ENCODE peak calls at places on chromosomes 16 and 17, in five cellular contexts. M, B, X, J and A are unnamed samples.

GRCh38 chr17:59753522-59754467 is 46.3 kb downstream of the VMP1 start:
- DNase-seq in M (no peak), B (peak), X (no peak), J (no peak), A (no peak)

GRCh38 chr17:3510090-3510489 is 34.3 kb downstream of the ASPA start:
- DNase-seq in M (no peak), B (no peak), X (no peak), J (no peak), A (no peak)

GRCh38 chr17:42276359-42276608 is at the start of gene STAT5B:
- DNase-seq in M (peak), B (peak), X (peak), J (peak), A (no peak)

GRCh38 chr16:47970291-47970931 is 185.4 kb downstream of the ABCC12 start:
- DNase-seq in M (no peak), B (peak), X (no peak), J (no peak), A (no peak)

GRCh38 chr17:56540791-56541190 is 52.7 kb upstream of the NOG start:
- DNase-seq in M (no peak), B (no peak), X (no peak), J (no peak), A (no peak)

GRCh38 chr16:21159281-21159951 is 942 bp downstream of the LDAF1 start:
- DNase-seq in M (no peak), B (no peak), X (peak), J (peak), A (no peak)

GRCh38 chr17:56676807-56677206 is 83.3 kb downstream of the NOG start:
- DNase-seq in M (no peak), B (no peak), X (no peak), J (no peak), A (no peak)

GRCh38 chr16:4749700-4750257 is 15.4 kb downstream of the DNAAF8 start:
- DNase-seq in M (no peak), B (no peak), X (no peak), J (no peak), A (no peak)

GRCh38 chr17:57281887-57282653 is 25.7 kb downstream of the MSI2 start:
- DNase-seq in M (no peak), B (no peak), X (no peak), J (no peak), A (no peak)

GRCh38 chr17:68596411-68596945 is 4.7 kb downstream of the FAM20A start:
- DNase-seq in M (no peak), B (no peak), X (peak), J (no peak), A (no peak)

GRCh38 chr16:583470-583814 is 6.4 kb upstream of the RAB40C start:
- DNase-seq in M (peak), B (no peak), X (no peak), J (no peak), A (no peak)

GRCh38 chr16:4176794-4177438 is 60.7 kb upstream of the ADCY9 start:
- DNase-seq in M (no peak), B (peak), X (no peak), J (peak), A (no peak)

GRCh38 chr16:85335584-85336492 is 223.6 kb upstream of the CIBAR2 start:
- DNase-seq in M (no peak), B (peak), X (no peak), J (peak), A (no peak)

GRCh38 chr17:1003633-1003971 is 6.7 kb downstream of the TIMM22 start:
- DNase-seq in M (no peak), B (no peak), X (no peak), J (no peak), A (no peak)

GRCh38 chr17:4032245-4032644 is 68.0 kb upstream of the ATP2A3 start:
- DNase-seq in M (no peak), B (no peak), X (no peak), J (no peak), A (no peak)

DNA sequence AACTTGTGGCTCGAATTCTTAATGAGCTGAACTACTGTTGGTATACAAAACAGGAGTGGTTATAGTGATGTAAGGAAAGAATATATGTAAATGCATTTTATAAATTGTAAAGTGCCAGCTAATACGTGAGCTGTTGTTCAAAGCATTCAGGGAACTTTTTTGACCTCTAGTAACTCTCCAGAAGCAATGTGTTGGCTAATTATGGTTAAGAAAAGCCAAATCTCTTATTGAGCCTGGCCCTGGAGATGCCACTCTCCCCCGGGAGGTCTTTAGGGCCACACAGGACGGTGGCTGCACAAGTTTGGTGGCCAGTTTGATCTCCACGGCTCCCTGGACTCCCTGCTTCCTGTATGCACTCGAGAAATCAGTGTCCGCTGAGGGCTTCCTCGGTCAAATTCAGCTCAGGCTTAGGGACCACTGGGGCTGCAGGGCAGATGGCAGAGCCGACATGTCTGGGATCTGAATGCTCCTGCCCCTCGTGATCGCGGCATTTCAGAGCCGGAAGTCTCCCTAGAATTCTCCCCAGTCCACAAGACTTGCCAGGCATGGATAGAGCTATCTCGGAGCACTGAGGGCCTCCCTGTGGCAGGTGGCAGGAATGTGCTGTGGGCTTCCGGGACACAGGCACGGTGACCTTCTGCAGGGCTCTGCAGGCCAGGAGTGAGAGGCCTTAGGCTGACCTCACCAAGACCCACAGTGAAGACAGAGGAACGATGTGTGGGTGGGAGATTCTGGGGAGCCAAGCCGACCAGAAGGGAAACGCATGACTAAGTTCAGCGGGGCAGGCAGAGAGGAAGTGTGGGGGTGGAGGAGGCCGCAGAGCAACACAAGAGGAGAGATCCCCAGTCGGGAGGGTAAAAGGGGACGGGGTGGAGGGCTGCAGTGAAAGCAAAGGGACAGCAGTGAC is 18.6 kb upstream of the PITPNM3 start:
- DNase-seq in M (no peak), B (peak), X (peak), J (peak), A (no peak)
- TF ChIP-seq POLR2A in M (no peak), B (no peak), X (no peak), J (no peak), A (no peak)

GRCh38 chr17:78950870-78951269 is 25.7 kb upstream of the TIMP2 start:
- DNase-seq in M (no peak), B (no peak), X (no peak), J (no peak), A (no peak)

GRCh38 chr17:78952706-78953105 is 27.0 kb downstream of the LGALS3BP start:
- DNase-seq in M (peak), B (no peak), X (no peak), J (no peak), A (no peak)

GRCh38 chr17:78953356-78954350 is 26.1 kb downstream of the LGALS3BP start:
- DNase-seq in M (no peak), B (no peak), X (no peak), J (no peak), A (no peak)

GRCh38 chr17:78954684-78955083 is 25.0 kb downstream of the LGALS3BP start:
- DNase-seq in M (no peak), B (no peak), X (no peak), J (no peak), A (no peak)

GRCh38 chr17:78951967-78952551 is 26.9 kb upstream of the TIMP2 start:
- DNase-seq in M (no peak), B (peak), X (peak), J (no peak), A (no peak)
- TF ChIP-seq CTCF in M (no peak), B (no peak), X (no peak), J (no peak), A (no peak)

DNA sequence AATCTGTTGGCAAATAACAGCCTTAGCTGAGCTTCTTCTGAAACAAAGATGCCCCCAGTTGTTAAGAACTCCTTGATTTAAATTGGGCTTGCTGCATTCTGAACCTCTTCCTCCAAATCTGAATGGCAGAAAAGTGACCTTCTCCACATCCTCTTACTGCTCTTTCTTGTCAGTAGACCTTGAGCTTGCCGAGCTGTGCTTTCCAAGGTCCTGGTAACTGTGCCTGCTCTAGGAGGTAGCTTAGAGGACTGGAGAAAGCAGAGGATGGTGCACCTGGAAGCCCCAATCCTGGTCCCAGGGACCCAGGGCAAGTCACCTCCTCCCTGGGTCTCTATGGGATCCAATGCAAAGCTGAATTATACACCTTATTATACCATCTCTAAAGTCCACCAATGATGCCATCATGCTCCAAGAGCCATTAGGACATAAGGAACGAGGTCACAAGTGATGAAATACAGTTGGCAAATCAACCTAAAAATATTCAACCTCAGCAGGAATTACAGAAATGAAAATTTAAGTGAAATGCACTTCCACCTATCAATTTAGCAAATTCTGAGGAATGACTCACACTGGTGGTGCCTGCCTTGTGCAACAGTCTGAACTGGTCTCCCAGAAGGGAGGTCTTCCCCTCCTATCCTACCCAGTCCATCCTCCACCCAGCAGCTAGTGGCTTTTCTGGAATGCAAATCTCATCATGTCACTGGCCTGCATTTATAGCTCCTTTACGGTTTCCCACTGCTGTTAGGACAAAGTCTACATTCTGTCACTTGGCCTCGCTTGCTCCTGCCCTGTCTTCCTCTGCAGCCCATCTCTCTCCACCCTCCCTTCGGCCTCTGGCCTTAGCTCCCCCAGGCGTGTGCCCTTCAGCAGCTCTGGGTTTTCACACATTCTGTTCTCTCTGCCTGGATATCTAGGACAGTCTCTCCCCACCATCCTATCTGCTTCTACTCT is 36.6 kb downstream of the TOM1L2 start:
- DNase-seq in M (no peak), B (peak), X (no peak), J (peak), A (no peak)
- TF ChIP-seq POLR2A in M (no peak), B (no peak), X (no peak), J (no peak), A (no peak)

GRCh38 chr17:2095536-2095910 is 40.6 kb downstream of the HIC1 start:
- DNase-seq in M (no peak), B (no peak), X (no peak), J (no peak), A (no peak)

GRCh38 chr17:2093349-2093748 is 38.4 kb downstream of the HIC1 start:
- DNase-seq in M (no peak), B (no peak), X (peak), J (no peak), A (no peak)

GRCh38 chr17:2090804-2091534 is 36.1 kb downstream of the HIC1 start:
- DNase-seq in M (no peak), B (peak), X (no peak), J (peak), A (no peak)

GRCh38 chr17:2092253-2092652 is 37.4 kb downstream of the HIC1 start:
- DNase-seq in M (no peak), B (no peak), X (no peak), J (no peak), A (no peak)

DNA sequence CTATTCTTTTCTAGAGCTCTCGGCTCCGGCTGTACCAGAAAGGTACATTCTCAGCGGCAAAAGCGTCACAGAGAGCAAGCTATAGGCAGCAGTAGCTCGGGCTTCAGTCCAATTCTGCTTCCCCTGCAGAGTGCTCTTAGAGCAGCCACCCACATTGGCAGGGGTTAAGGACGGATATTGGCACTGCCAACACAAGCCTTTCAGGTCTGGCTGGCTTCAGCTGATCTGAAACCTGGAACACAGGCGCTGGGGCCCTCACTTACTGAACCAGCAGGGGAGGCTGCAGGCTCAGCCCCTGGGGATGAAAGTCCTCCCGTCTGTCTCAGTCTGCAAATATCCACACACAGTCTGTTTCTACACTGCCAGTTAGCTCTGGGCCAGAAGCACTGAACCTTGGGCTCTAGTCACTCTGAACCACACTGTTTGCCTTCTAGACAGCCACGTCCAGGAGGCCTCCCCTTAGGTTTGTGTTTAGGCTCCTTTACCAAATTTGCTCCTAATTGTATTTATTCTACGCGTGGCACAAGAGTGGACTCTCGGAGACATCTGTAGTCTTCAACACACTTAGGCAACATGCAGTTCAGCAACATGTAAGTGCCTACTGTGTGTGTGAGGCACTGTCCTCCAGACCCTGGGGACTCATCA is 40.1 kb downstream of the HIC1 start:
- DNase-seq in M (peak), B (peak), X (peak), J (peak), A (no peak)
- TF ChIP-seq CTCF in M (peak), B (peak), X (peak), J (peak), A (peak)

DNA sequence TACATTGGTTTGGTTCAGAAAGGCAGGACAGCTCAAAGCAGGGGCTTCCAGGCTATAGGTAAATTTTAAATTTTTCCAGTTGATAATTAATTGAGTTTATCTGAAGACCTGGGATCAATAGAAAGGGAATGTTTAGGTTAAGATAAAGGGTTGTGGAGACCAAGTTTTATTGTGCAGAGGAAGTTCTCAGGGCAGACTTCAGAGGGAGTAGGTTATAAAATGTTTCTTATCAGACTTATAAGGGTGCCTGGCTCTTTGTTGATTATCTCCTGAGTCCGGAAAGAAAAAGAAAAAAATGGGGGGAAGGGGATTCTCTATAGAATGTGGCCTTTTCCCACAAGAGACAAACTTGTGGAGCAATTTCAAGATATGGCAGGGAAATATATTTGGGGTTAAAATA is 15.9 kb downstream of the SLC46A1 start:
- DNase-seq in M (no peak), B (no peak), X (no peak), J (no peak), A (no peak)
- TF ChIP-seq POLR2A in M (no peak), B (no peak), X (no peak), J (no peak), A (no peak)

GRCh38 chr16:1690810-1691209 is 12.7 kb downstream of the JPT2 start:
- DNase-seq in M (no peak), B (no peak), X (no peak), J (no peak), A (no peak)
- TF ChIP-seq CTCF in M (no peak), B (no peak), X (no peak), J (no peak), A (no peak)

DNA sequence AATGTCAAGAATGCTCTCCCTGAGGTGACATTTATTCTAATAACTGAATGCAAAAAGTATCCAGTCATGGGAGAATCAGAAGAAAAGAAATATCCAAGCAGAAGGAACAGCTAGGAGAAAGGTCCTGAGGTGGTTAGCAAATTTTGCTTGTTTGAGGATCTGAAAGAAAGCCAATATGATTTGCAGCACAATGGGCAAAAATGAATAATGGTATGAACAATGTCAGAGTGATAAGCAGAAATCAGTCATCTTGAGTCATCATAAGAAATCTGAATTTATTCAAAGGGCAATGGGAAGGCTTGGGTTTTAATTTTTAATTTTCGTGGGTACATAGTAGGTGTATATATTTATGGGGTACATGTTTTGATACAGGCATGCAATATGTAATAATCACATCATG is 68.5 kb downstream of the BRIP1 start:
- DNase-seq in M (no peak), B (no peak), X (no peak), J (no peak), A (no peak)
- TF ChIP-seq POLR2A in M (no peak), B (no peak), X (no peak), J (no peak), A (no peak)

GRCh38 chr17:27455914-27456680 is at the start of gene KSR1:
- DNase-seq in M (peak), B (peak), X (peak), J (peak), A (peak)
- TF ChIP-seq CTCF in M (peak), B (peak), X (peak), J (peak), A (peak)

DNA sequence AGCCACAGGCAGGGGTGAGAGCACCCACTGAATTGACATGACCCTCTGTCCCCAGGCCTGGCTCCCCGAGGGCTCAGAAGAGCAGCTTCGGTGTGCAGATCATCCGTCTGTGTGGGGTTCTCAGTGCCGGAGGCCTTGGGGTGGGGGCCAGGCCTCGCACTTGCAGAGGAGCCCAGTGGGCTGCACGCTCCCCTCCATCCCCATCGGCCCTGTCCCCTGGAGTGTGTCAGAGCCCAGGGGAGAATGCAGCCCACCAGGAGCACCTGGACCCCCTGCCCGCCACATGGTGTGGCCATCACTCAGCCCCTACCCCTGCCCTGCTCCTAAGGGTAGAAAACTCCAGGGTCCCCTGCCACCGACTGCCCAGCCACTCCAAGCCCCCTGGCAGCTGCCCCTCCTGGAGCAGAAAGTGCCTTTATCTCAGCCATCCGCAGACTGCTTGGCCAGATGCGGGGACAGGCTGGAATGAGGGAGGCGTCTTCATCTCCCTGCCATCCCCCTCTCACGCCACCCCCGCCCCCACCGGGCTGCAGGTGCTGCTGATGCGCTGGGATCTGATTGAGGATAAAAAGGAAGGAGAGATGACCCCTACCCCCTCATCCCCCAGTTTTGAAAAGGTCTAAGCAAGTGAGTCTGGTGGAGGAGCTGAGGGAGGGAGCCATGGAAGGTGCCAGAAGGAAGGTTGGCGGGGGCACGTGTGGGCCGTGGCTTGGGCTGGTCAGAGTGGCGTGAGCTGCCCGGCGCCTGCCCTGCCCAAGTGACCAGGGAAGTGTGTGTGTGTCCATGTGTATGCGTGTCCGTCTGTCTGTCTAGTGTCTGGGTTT is 358.3 kb downstream of the SEC14L1 start:
- DNase-seq in M (peak), B (no peak), X (no peak), J (peak), A (no peak)
- TF ChIP-seq POLR2A in M (no peak), B (no peak), X (no peak), J (no peak), A (no peak)

GRCh38 chr17:5705081-5705875 is 121.0 kb upstream of the NLRP1 start:
- DNase-seq in M (no peak), B (peak), X (no peak), J (no peak), A (no peak)
- TF ChIP-seq CTCF in M (no peak), B (peak), X (no peak), J (no peak), A (no peak)